ENCODE peak calls at places on chromosomes 12 and 14, in four cellular contexts. S is hepatocyte, P is A549, J is IMR-90. A is an unnamed sample.

GRCh38 chr14:52703225-52703624 is 3.8 kb upstream of the PSMC6 start:
- DNase-seq in J (peak; percentile 98), S (peak; percentile 60), P (no peak), A (no peak)

GRCh38 chr14:94129758-94130414 is 482 bp upstream of the IFI27L2 start:
- DNase-seq in J (peak; percentile 34), P (peak; percentile 54), S (peak; percentile 49), A (peak; percentile 61)

GRCh38 chr14:21106506-21107359 is 5.9 kb downstream of the TMEM253 start:
- DNase-seq in P (peak; percentile 78), J (peak; percentile 68), S (peak; percentile 83), A (peak; percentile 89)

GRCh38 chr12:3040026-3040656 is 37.0 kb upstream of the TSPAN9 start:
- DNase-seq in J (no peak), S (no peak), P (no peak), A (no peak)

GRCh38 chr12:112164326-112164660 is 38.9 kb downstream of the TRAFD1 start:
- DNase-seq in S (no peak), J (no peak), P (no peak), A (no peak)

GRCh38 chr12:3295648-3296408 is 195.2 kb upstream of the PRMT8 start:
- DNase-seq in P (no peak), J (peak; percentile 30), S (peak; percentile 37), A (no peak)

GRCh38 chr12:92596388-92596787 is 106.4 kb upstream of the PLEKHG7 start:
- DNase-seq in P (no peak), J (peak; percentile 83), S (peak; percentile 22), A (no peak)

GRCh38 chr12:25009511-25010092 is 60.7 kb upstream of the BCAT1 start:
- DNase-seq in P (no peak), J (no peak), S (no peak), A (no peak)

GRCh38 chr12:68867606-68868005 is 59.6 kb downstream of the MDM2 start:
- DNase-seq in P (no peak), J (no peak), S (no peak), A (peak; percentile 28)

GRCh38 chr12:60052483-60052882 is 456.7 kb downstream of the SLC16A7 start:
- DNase-seq in S (no peak), P (no peak), J (peak; percentile 13), A (no peak)

GRCh38 chr12:63151898-63152700 is 1.1 kb upstream of the AVPR1A start:
- DNase-seq in J (peak; percentile 24), S (peak; percentile 68), P (peak; percentile 69), A (peak; percentile 90)

GRCh38 chr12:63151061-63151897 is at the start of gene AVPR1A:
- DNase-seq in S (peak; percentile 41), J (no peak), P (peak; percentile 33), A (peak; percentile 45)

GRCh38 chr12:63154560-63154959 is 3.6 kb upstream of the AVPR1A start:
- DNase-seq in J (no peak), P (no peak), S (no peak), A (peak; percentile 16)

GRCh38 chr12:63150255-63151060 is 543 bp downstream of the AVPR1A start:
- DNase-seq in P (no peak), S (peak; percentile 22), J (no peak), A (peak; percentile 79)

GRCh38 chr12:63149884-63150254 is 1.1 kb downstream of the AVPR1A start:
- DNase-seq in P (no peak), J (no peak), S (no peak), A (no peak)
- H3K4me3 ChIP-seq in P (no peak overlapping the region), J (no peak overlapping the region), S (peak overlapping the region; percentile 16), A (no peak overlapping the region)

GRCh38 chr12:117098071-117098360 is 1.2 kb downstream of the TESC start:
- DNase-seq in S (no peak), J (no peak), P (no peak), A (no peak)

GRCh38 chr12:117100851-117101673 is 1.8 kb upstream of the TESC start:
- DNase-seq in P (no peak), S (no peak), J (no peak), A (no peak)

GRCh38 chr12:117101953-117102833 is 3.0 kb upstream of the TESC start:
- DNase-seq in S (no peak), J (no peak), P (no peak), A (no peak)

GRCh38 chr12:117098361-117099217 is 627 bp downstream of the TESC start:
- DNase-seq in J (no peak), P (peak; percentile 49), S (no peak), A (no peak)

GRCh38 chr12:117100251-117100650 is 1.0 kb upstream of the TESC start:
- DNase-seq in S (peak; percentile 24), P (peak; percentile 73), J (peak; percentile 16), A (no peak)
- H3K4me2 ChIP-seq in S (no peak overlapping the region), P (peak overlapping the region; percentile 98), J (no peak overlapping the region), A (no peak overlapping the region)

GRCh38 chr12:120858306-120859088 is 45.7 kb downstream of the SPPL3 start:
- DNase-seq in P (no peak), J (no peak), S (no peak), A (no peak)
- H3K4me3 ChIP-seq in P (no peak overlapping the region), J (no peak overlapping the region), S (no peak overlapping the region), A (no peak overlapping the region)

GRCh38 chr12:42770261-42770660 is 180.7 kb upstream of the PRICKLE1 start:
- DNase-seq in P (no peak), S (no peak), J (no peak), A (no peak)
- H3K4me2 ChIP-seq in P (no peak overlapping the region), S (no peak overlapping the region), J (no peak overlapping the region), A (no peak overlapping the region)

DNA sequence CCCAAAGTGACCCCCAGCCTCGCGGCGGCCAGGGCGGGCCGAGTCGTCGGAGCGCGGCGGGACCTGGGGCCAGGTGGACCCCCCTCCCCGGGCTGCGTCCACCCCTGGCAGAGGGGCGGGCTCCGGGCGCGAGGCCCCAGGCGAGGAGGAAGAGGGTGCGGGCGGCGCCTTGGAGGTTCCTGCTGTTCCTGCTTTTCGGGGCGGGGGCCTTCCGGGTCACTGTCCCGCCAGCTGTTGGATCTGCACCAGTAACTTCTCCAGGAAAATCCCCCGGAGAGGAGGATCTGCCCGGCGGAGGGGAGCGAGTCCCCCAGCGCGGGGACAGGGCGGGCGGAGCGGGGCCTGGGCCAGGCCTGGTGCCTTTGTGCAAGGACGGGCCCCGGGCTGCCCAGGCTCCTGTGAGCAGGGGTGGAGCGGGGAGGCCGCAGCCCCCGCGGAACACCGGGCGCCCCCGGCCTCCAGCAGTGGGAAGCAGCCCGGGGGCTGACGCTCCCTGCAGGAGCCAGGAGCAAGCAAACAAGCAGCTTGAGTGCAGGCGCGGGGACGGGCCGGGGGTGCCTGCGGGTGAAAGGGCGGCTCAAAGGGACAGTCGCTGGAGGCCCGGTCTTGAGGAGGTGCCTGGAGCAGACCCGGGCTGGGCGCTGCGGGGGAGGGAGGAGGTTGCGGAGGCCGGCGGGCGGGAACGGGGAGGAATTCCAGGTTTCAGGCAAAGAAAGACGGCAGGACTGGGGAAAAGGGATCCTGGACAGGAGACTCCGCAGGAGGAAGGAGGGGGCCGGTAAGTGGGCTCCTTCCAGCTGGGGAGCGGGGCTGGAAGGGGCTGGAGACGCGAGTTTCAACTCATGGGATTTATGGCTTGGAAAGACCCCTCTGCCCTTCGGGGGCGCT is 15.5 kb downstream of the TNFAIP2 start:
- DNase-seq in S (no peak), J (no peak), P (no peak), A (peak; percentile 63)
- H3K4me3 ChIP-seq in S (no peak overlapping the region), J (no peak overlapping the region), P (no peak overlapping the region), A (peak overlapping the region; percentile 35)